ENCODE peak calls at places on chromosomes 6 and 20, in nine cellular contexts. N is HepG2, X is fibroblast of lung, D is neural progenitor cell, L is H1, P is endothelial cell of umbilical vein, M is mesenchymal stem cell, O is neuronal stem cell, E is endodermal cell. A is an unnamed sample. For H3K4me1, the result is how much of the 10 kb centered on the place peaks cover.

GRCh38 chr20:60254901-60255411 is 296.7 kb downstream of the CDH26 start:
- DNase-seq in M (no peak), L (no peak), P (no peak), E (no peak), N (no peak), X (peak), O (no peak), D (peak), A (peak)

GRCh38 chr6:138378463-138378862 is 758 bp downstream of the SMIM28 start:
- DNase-seq in O (no peak), L (no peak), N (no peak), X (no peak), E (no peak), M (no peak), P (no peak), D (peak), A (no peak)

GRCh38 chr6:108689279-108690161 is 128.8 kb downstream of the FOXO3 start:
- DNase-seq in D (no peak), N (no peak), E (peak), O (no peak), M (peak), X (peak), P (no peak), L (no peak), A (peak)

GRCh38 chr6:43763133-43763797 is 6.7 kb upstream of the VEGFA start:
- DNase-seq in N (no peak), L (no peak), E (no peak), M (peak), D (no peak), O (no peak), P (no peak), X (peak), A (no peak)

GRCh38 chr20:23084845-23085355 is 1.2 kb downstream of the CD93 start:
- DNase-seq in M (no peak), D (no peak), P (peak), N (no peak), E (no peak), L (no peak), O (no peak), X (no peak), A (no peak)

GRCh38 chr6:118509009-118509617 is 39.0 kb upstream of the PLN start:
- DNase-seq in D (peak), M (peak), L (no peak), E (peak), P (peak), O (no peak), N (peak), X (peak), A (no peak)

GRCh38 chr6:108161724-108162282 is 4.0 kb upstream of the NR2E1 start:
- DNase-seq in O (no peak), D (no peak), M (no peak), L (no peak), N (no peak), X (no peak), P (no peak), E (no peak), A (no peak)

GRCh38 chr20:34824861-34825529 is 456 bp downstream of the NCOA6 start:
- DNase-seq in O (peak), E (peak), L (peak), N (peak), M (peak), P (peak), X (peak), D (peak), A (peak)

GRCh38 chr20:59598625-59599310 is 5.6 kb upstream of the PHACTR3 start:
- DNase-seq in X (no peak), D (peak), E (peak), L (no peak), O (peak), N (peak), M (no peak), P (peak), A (peak)

GRCh38 chr20:38043512-38044300 is 10.2 kb downstream of the RPRD1B start:
- DNase-seq in M (peak), P (peak), X (peak), D (no peak), E (no peak), L (no peak), N (no peak), O (no peak), A (peak)

GRCh38 chr20:44594730-44595129 is 12.4 kb downstream of the PKIG start:
- DNase-seq in O (no peak), D (no peak), N (no peak), X (peak), L (no peak), P (peak), E (no peak), M (peak), A (peak)

GRCh38 chr6:1391692-1392309 is 2.4 kb downstream of the FOXF2 start:
- DNase-seq in N (no peak), L (no peak), O (peak), M (no peak), D (peak), X (no peak), P (no peak), E (peak), A (no peak)

GRCh38 chr20:16599257-16599656 is 26.0 kb upstream of the KIF16B start:
- DNase-seq in E (no peak), O (no peak), M (no peak), X (no peak), P (no peak), D (no peak), L (no peak), N (no peak), A (no peak)

GRCh38 chr6:143337201-143337949 is 113.1 kb downstream of the ADAT2 start:
- DNase-seq in N (peak), X (no peak), O (no peak), E (peak), P (peak), M (peak), D (peak), L (peak), A (no peak)

GRCh38 chr6:3610896-3611295 is 140.6 kb downstream of the PXDC1 start:
- DNase-seq in M (no peak), O (no peak), E (no peak), L (no peak), X (no peak), P (no peak), D (no peak), N (no peak), A (no peak)

GRCh38 chr6:168342626-168343025 is 23.0 kb upstream of the DACT2 start:
- DNase-seq in L (no peak), E (no peak), M (no peak), D (no peak), N (no peak), P (no peak), X (no peak), O (no peak), A (no peak)

GRCh38 chr6:89970609-89971337 is 76.5 kb downstream of the GJA10 start:
- DNase-seq in D (peak), N (peak), P (peak), E (peak), L (no peak), X (peak), M (peak), O (peak), A (peak)

GRCh38 chr6:53032853-53033252 is 32.4 kb upstream of the FBXO9 start:
- DNase-seq in M (peak), L (no peak), P (peak), N (no peak), E (no peak), X (peak), O (no peak), D (no peak), A (no peak)

GRCh38 chr6:167756594-167756993 is 70.1 kb upstream of the AFDN start:
- DNase-seq in P (no peak), N (no peak), L (no peak), D (no peak), M (no peak), E (no peak), X (no peak), O (no peak), A (no peak)

GRCh38 chr20:63809856-63810255 is 21.2 kb downstream of the ZBTB46 start:
- DNase-seq in P (no peak), X (no peak), N (no peak), M (no peak), L (no peak), O (no peak), E (no peak), D (no peak), A (no peak)

GRCh38 chr6:156886409-156886808 is 109.2 kb downstream of the ARID1B start:
- DNase-seq in L (no peak), N (no peak), X (peak), E (no peak), M (peak), D (no peak), O (no peak), P (peak), A (no peak)

GRCh38 chr6:41239467-41240159 is 11.5 kb downstream of the TREML4 start:
- DNase-seq in D (peak), X (no peak), M (no peak), N (no peak), O (peak), P (no peak), L (no peak), E (peak), A (no peak)

GRCh38 chr20:3925899-3926638 is 36.9 kb downstream of the PANK2 start:
- DNase-seq in M (no peak), D (no peak), L (no peak), P (no peak), X (no peak), N (no peak), E (no peak), O (no peak), A (no peak)

GRCh38 chr6:155404937-155405336 is 50.7 kb downstream of the NOX3 start:
- DNase-seq in P (no peak), L (no peak), D (peak), N (no peak), O (no peak), X (no peak), E (no peak), M (no peak), A (no peak)

GRCh38 chr6:95230071-95230740 is 347.1 kb upstream of the MANEA start:
- DNase-seq in D (no peak), X (no peak), N (no peak), P (no peak), E (no peak), M (peak), L (no peak), O (no peak), A (no peak)

GRCh38 chr6:3895303-3895635 is 46.1 kb downstream of the FAM50B start:
- DNase-seq in D (no peak), M (no peak), P (no peak), E (peak), L (no peak), N (no peak), O (no peak), X (no peak), A (no peak)

GRCh38 chr6:145823322-145823944 is 8.8 kb upstream of the FBXO30 start:
- DNase-seq in D (no peak), L (no peak), M (peak), E (no peak), N (no peak), X (no peak), O (no peak), P (no peak), A (no peak)

GRCh38 chr6:139108378-139108777 is 26.5 kb upstream of the HECA start:
- DNase-seq in E (no peak), N (no peak), M (no peak), O (no peak), D (no peak), X (no peak), P (no peak), L (no peak), A (no peak)

GRCh38 chr6:55694148-55694547 is 115.2 kb upstream of the HMGCLL1 start:
- DNase-seq in D (peak), X (peak), P (no peak), M (peak), E (peak), L (peak), N (no peak), O (peak), A (peak)

GRCh38 chr20:25277941-25278521 is 30.1 kb downstream of the PYGB start:
- DNase-seq in N (no peak), L (no peak), M (no peak), O (no peak), D (no peak), X (no peak), E (no peak), P (no peak), A (no peak)

GRCh38 chr6:89951574-89952360 is 57.5 kb downstream of the GJA10 start:
- DNase-seq in M (no peak), P (no peak), E (peak), X (peak), L (peak), N (peak), O (no peak), D (peak), A (no peak)

GRCh38 chr6:136592930-136593673 is 42.9 kb upstream of the MAP7 start:
- DNase-seq in P (peak), L (no peak), M (peak), E (no peak), X (peak), O (no peak), N (no peak), D (no peak), A (peak)

GRCh38 chr6:146693342-146693741 is 94.6 kb downstream of the ADGB start:
- DNase-seq in N (peak), X (no peak), L (no peak), D (no peak), P (no peak), M (no peak), O (no peak), E (no peak), A (no peak)

GRCh38 chr6:105170066-105170465 is 9.7 kb downstream of the POPDC3 start:
- DNase-seq in P (no peak), D (no peak), E (no peak), M (peak), O (no peak), L (no peak), X (peak), N (no peak), A (no peak)

GRCh38 chr20:10090588-10091166 is 55.9 kb downstream of the ANKEF1 start:
- DNase-seq in O (peak), X (peak), M (peak), L (peak), P (peak), N (peak), E (peak), D (peak), A (peak)

GRCh38 chr20:10089871-10090587 is 55.2 kb downstream of the ANKEF1 start:
- DNase-seq in E (no peak), O (no peak), L (no peak), M (no peak), X (no peak), P (no peak), D (no peak), N (no peak), A (no peak)

GRCh38 chr20:10096790-10097189 is 62.0 kb downstream of the ANKEF1 start:
- DNase-seq in M (no peak), D (no peak), O (no peak), X (no peak), N (no peak), L (no peak), P (no peak), E (no peak), A (no peak)

GRCh38 chr20:10094566-10095173 is 59.9 kb downstream of the ANKEF1 start:
- DNase-seq in L (no peak), N (no peak), D (no peak), E (no peak), O (no peak), X (peak), M (no peak), P (no peak), A (no peak)

GRCh38 chr20:10093087-10093591 is 58.4 kb downstream of the ANKEF1 start:
- DNase-seq in E (peak), N (no peak), P (no peak), L (no peak), X (peak), D (no peak), O (no peak), M (peak), A (peak)
- H3K27ac ChIP-seq in E (no peak), N (no peak), P (no peak), L (no peak), X (no peak), D (no peak), O (no peak), M (no peak), A (no peak)

GRCh38 chr6:125444234-125444949 is 142.6 kb upstream of the HDDC2 start:
- DNase-seq in O (no peak), X (no peak), M (peak), E (no peak), D (no peak), L (no peak), N (no peak), P (no peak), A (no peak)

GRCh38 chr6:125439512-125439911 is 137.7 kb upstream of the HDDC2 start:
- DNase-seq in E (no peak), X (no peak), M (no peak), O (no peak), N (no peak), L (no peak), P (no peak), D (no peak), A (no peak)

GRCh38 chr6:125445054-125445453 is 143.3 kb upstream of the HDDC2 start:
- DNase-seq in D (no peak), E (no peak), M (no peak), X (no peak), O (no peak), P (no peak), L (no peak), N (no peak), A (no peak)
- H3K4me1 ChIP-seq in D (under half), E (under half), M (under half), X (under half), O (under half), P (under half), L (under half), N (under half), A (under half)

GRCh38 chr6:16511048-16511660 is 250.1 kb downstream of the ATXN1 start:
- DNase-seq in X (peak), N (peak), E (no peak), L (no peak), M (peak), P (peak), D (peak), O (no peak), A (peak)
- H3K9ac ChIP-seq in X (no peak), N (no peak), E (no peak), L (no peak), M (no peak), P (no peak), D (no peak), O (no peak), A (no peak)

GRCh38 chr6:12560315-12560714 is 156.3 kb upstream of the PHACTR1 start:
- DNase-seq in O (no peak), N (no peak), L (no peak), M (no peak), E (no peak), X (no peak), P (no peak), D (no peak), A (no peak)

GRCh38 chr6:12555267-12555666 is 161.3 kb upstream of the PHACTR1 start:
- DNase-seq in E (no peak), D (no peak), N (no peak), P (no peak), L (no peak), O (no peak), X (peak), M (no peak), A (peak)

GRCh38 chr6:12555781-12556180 is 160.8 kb upstream of the PHACTR1 start:
- DNase-seq in L (no peak), E (no peak), P (no peak), N (no peak), X (no peak), M (no peak), O (no peak), D (no peak), A (no peak)

GRCh38 chr6:12557760-12558159 is 158.8 kb upstream of the PHACTR1 start:
- DNase-seq in D (no peak), O (no peak), P (no peak), M (no peak), E (no peak), N (no peak), L (no peak), X (peak), A (no peak)
- H3K27ac ChIP-seq in D (no peak), O (no peak), P (no peak), M (no peak), E (no peak), N (no peak), L (no peak), X (no peak), A (no peak)

GRCh38 chr6:86273936-86274335 is 631.2 kb upstream of the SYNCRIP start:
- DNase-seq in L (no peak), X (no peak), O (no peak), P (no peak), N (no peak), D (no peak), M (no peak), E (no peak), A (no peak)

GRCh38 chr6:86276056-86276455 is 633.4 kb upstream of the SYNCRIP start:
- DNase-seq in M (no peak), E (no peak), L (no peak), D (no peak), X (no peak), P (no peak), O (no peak), N (no peak), A (no peak)
- H3K4me1 ChIP-seq in M (under half), E (under half), L (under half), D (under half), X (under half), P (under half), O (under half), N (under half), A (under half)

DNA sequence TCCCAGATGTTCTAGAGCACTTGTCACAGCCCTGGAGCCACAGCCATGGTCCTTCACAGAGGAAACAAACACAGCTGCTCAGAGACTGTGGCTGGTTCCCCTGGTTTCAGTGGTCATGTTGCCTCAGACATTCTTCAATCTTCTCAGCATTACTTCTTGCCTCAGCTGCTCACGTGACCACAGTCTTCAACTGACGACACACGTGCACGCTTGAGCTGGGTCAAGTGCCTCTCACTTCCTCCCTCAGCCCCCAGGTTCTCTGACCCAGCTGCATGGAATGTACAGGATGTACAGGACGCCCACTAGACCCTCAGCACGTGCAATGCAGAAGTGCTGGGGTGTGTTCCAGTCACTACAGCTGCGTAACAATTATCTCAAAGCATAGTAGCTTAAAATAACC is 159.8 kb upstream of the GGTLC1 start:
- DNase-seq in P (no peak), M (no peak), D (no peak), X (peak), N (no peak), O (no peak), E (no peak), L (no peak), A (no peak)
- H3K9ac ChIP-seq in P (no peak), M (no peak), D (no peak), X (no peak), N (no peak), O (no peak), E (no peak), L (no peak), A (no peak)

DNA sequence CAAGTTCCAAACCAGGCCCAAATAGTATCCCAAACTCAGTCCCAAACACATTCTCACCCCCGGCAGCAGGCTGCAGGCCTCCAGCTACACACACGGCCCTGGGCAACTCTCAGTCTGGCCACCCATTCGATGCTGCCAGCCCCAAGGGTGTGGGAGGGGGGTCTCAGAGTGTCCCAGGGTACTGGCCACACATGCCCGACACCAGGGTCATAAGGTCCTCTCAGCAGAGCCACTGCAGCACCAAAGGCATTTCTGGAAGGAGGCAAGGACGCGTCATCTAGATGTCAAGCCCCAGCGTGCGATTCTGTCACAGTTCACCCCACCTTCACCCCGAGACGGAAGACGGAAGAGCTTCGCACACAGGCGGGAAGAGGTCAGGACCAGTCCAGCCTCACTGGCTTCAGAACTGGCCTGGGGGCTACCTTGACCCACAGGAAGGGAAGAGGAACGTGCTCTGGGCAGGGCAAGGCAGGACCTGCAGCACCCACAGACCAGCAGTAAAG is 9.5 kb downstream of the MYL9 start:
- DNase-seq in E (peak), L (no peak), X (peak), N (no peak), D (no peak), P (no peak), M (no peak), O (no peak), A (peak)
- H3K27ac ChIP-seq in E (peak), L (no peak), X (no peak), N (no peak), D (no peak), P (no peak), M (no peak), O (no peak), A (no peak)

GRCh38 chr20:17648782-17649730 is 33.0 kb downstream of the RRBP1 start:
- DNase-seq in P (no peak), O (no peak), L (no peak), X (no peak), D (peak), M (peak), E (peak), N (no peak), A (no peak)
- H3K4me1 ChIP-seq in P (under half), O (under half), L (under half), X (under half), D (under half), M (under half), E (under half), N (under half), A (under half)

GRCh38 chr6:124633655-124634054 is 328.6 kb upstream of the RNF217 start:
- DNase-seq in P (no peak), X (no peak), M (no peak), N (no peak), O (no peak), D (no peak), E (no peak), L (no peak), A (no peak)
- H3K9ac ChIP-seq in P (no peak), X (no peak), M (no peak), N (no peak), O (no peak), D (no peak), E (no peak), L (no peak), A (no peak)

A was measured in mammary epithelial cell.